ENCODE peak calls at places on chromosomes 6 and 20, in ten cellular contexts. K, S, G, N, F, L, B, Y, Z and U are unnamed samples. For H3K27me3, the result is how much of the 10 kb centered on the place peaks cover.

GRCh38 chr20:62060631-62061541 is 4.8 kb downstream of the TAF4 start:
- DNase-seq in K (no peak), S (no peak), G (no peak), N (no peak), F (no peak), L (no peak), B (no peak), Y (no peak), Z (no peak), U (no peak)

GRCh38 chr6:125826695-125827463 is 36.1 kb downstream of the NCOA7 start:
- DNase-seq in K (no peak), S (no peak), G (no peak), N (no peak), F (no peak), L (no peak), B (no peak), Y (no peak), Z (no peak), U (no peak)

GRCh38 chr6:148440877-148441453 is 98.3 kb downstream of the SASH1 start:
- DNase-seq in K (peak), S (peak), G (peak), N (peak), F (peak), L (peak), B (peak), Y (peak), Z (no peak), U (peak)

GRCh38 chr6:63571382-63571882 is 848 bp upstream of the LOC128125822 start:
- DNase-seq in K (no peak), S (no peak), G (no peak), N (no peak), F (peak), L (no peak), B (no peak), Y (no peak), Z (peak), U (peak)

GRCh38 chr6:108492131-108492766 is 68.5 kb upstream of the FOXO3 start:
- DNase-seq in K (no peak), S (peak), G (no peak), N (peak), F (peak), L (no peak), B (no peak), Y (peak), Z (peak), U (no peak)

GRCh38 chr6:72561629-72562028 is 60.2 kb upstream of the KCNQ5 start:
- DNase-seq in K (no peak), S (no peak), G (no peak), N (no peak), F (peak), L (no peak), B (no peak), Y (no peak), Z (no peak), U (no peak)

GRCh38 chr20:48463916-48464315 is 363.9 kb downstream of the PREX1 start:
- DNase-seq in K (peak), S (peak), G (no peak), N (peak), F (no peak), L (no peak), B (no peak), Y (no peak), Z (no peak), U (no peak)

GRCh38 chr20:40632346-40632976 is 56.6 kb downstream of the MAFB start:
- DNase-seq in K (no peak), S (no peak), G (no peak), N (no peak), F (no peak), L (no peak), B (no peak), Y (no peak), Z (peak), U (peak)

GRCh38 chr6:36735110-36735971 is 37.7 kb downstream of the RAB44 start:
- DNase-seq in K (peak), S (peak), G (peak), N (peak), F (peak), L (peak), B (peak), Y (no peak), Z (peak), U (no peak)

GRCh38 chr6:116941727-116942126 is 64.7 kb downstream of the RFX6 start:
- DNase-seq in K (no peak), S (no peak), G (no peak), N (no peak), F (peak), L (no peak), B (no peak), Y (no peak), Z (no peak), U (no peak)

GRCh38 chr6:116948535-116949304 is 71.7 kb downstream of the RFX6 start:
- DNase-seq in K (no peak), S (no peak), G (no peak), N (no peak), F (no peak), L (no peak), B (no peak), Y (no peak), Z (peak), U (no peak)

GRCh38 chr6:116949964-116950363 is 72.9 kb downstream of the RFX6 start:
- DNase-seq in K (no peak), S (no peak), G (no peak), N (no peak), F (peak), L (no peak), B (no peak), Y (no peak), Z (no peak), U (no peak)

GRCh38 chr6:116945809-116946208 is 68.8 kb downstream of the RFX6 start:
- DNase-seq in K (no peak), S (no peak), G (no peak), N (no peak), F (no peak), L (no peak), B (no peak), Y (no peak), Z (no peak), U (no peak)
- H3K27me3 ChIP-seq in K (under half), S (under half), G (under half), N (under half), F (under half), L (under half), B (under half), Y (under half), Z (under half), U (under half)

GRCh38 chr6:116472710-116473109 is 11.5 kb downstream of the CALHM6 start:
- DNase-seq in K (no peak), S (no peak), G (no peak), N (no peak), F (no peak), L (no peak), B (no peak), Y (no peak), Z (no peak), U (no peak)

GRCh38 chr6:116475151-116475550 is 14.0 kb downstream of the CALHM6 start:
- DNase-seq in K (no peak), S (no peak), G (no peak), N (no peak), F (no peak), L (no peak), B (no peak), Y (no peak), Z (no peak), U (no peak)

GRCh38 chr6:116476021-116476678 is 15.0 kb downstream of the CALHM6 start:
- DNase-seq in K (no peak), S (no peak), G (no peak), N (no peak), F (no peak), L (no peak), B (no peak), Y (no peak), Z (peak), U (no peak)
- H3K27me3 ChIP-seq in K (under half), S (under half), G (under half), N (under half), F (under half), L (under half), B (under half), Y (under half), Z (under half), U (under half)

GRCh38 chr6:159819932-159820640 is 20.0 kb downstream of the PNLDC1 start:
- DNase-seq in K (no peak), S (no peak), G (no peak), N (no peak), F (no peak), L (no peak), B (no peak), Y (no peak), Z (no peak), U (no peak)

GRCh38 chr6:159819098-159819497 is 19.0 kb downstream of the PNLDC1 start:
- DNase-seq in K (no peak), S (no peak), G (no peak), N (no peak), F (no peak), L (no peak), B (no peak), Y (no peak), Z (no peak), U (no peak)

GRCh38 chr6:159821111-159821510 is 21.0 kb downstream of the PNLDC1 start:
- DNase-seq in K (no peak), S (no peak), G (no peak), N (no peak), F (no peak), L (no peak), B (no peak), Y (no peak), Z (no peak), U (no peak)

GRCh38 chr6:159815410-159815809 is 15.3 kb downstream of the PNLDC1 start:
- DNase-seq in K (no peak), S (no peak), G (no peak), N (no peak), F (no peak), L (no peak), B (no peak), Y (no peak), Z (no peak), U (no peak)

GRCh38 chr6:159817951-159818739 is 18.1 kb downstream of the PNLDC1 start:
- DNase-seq in K (no peak), S (no peak), G (no peak), N (no peak), F (no peak), L (no peak), B (no peak), Y (no peak), Z (no peak), U (no peak)
- H3K27me3 ChIP-seq in K (under half), S (under half), G (under half), N (under half), F (under half), L (under half), B (under half), Y (under half), Z (under half), U (under half)

GRCh38 chr6:119133400-119133799 is 54.9 kb upstream of the FAM184A start:
- DNase-seq in K (no peak), S (no peak), G (no peak), N (no peak), F (no peak), L (no peak), B (no peak), Y (no peak), Z (no peak), U (no peak)
- H3K27me3 ChIP-seq in K (under half), S (under half), G (under half), N (under half), F (under half), L (under half), B (under half), Y (under half), Z (under half), U (under half)

GRCh38 chr6:76886900-76887299 is 576.4 kb downstream of the HTR1B start:
- DNase-seq in K (no peak), S (no peak), G (no peak), N (no peak), F (no peak), L (no peak), B (no peak), Y (no peak), Z (no peak), U (no peak)
- H3K27me3 ChIP-seq in K (under half), S (under half), G (under half), N (under half), F (under half), L (under half), B (under half), Y (under half), Z (under half), U (under half)

GRCh38 chr6:30102701-30103629 is 9.9 kb downstream of the TRIM31 start:
- DNase-seq in K (peak), S (peak), G (peak), N (peak), F (peak), L (peak), B (peak), Y (peak), Z (peak), U (peak)
- H3K27me3 ChIP-seq in K (half or more), S (under half), G (under half), N (half or more), F (half or more), L (under half), B (half or more), Y (under half), Z (under half), U (under half)

GRCh38 chr20:37905969-37906613 is 3.2 kb downstream of the VSTM2L start:
- DNase-seq in K (no peak), S (no peak), G (no peak), N (no peak), F (no peak), L (no peak), B (no peak), Y (no peak), Z (no peak), U (no peak)

GRCh38 chr20:37904008-37904675 is 1.2 kb downstream of the VSTM2L start:
- DNase-seq in K (no peak), S (no peak), G (no peak), N (no peak), F (no peak), L (no peak), B (no peak), Y (no peak), Z (no peak), U (no peak)

GRCh38 chr20:37903317-37904007 is 535 bp downstream of the VSTM2L start:
- DNase-seq in K (no peak), S (no peak), G (no peak), N (no peak), F (peak), L (no peak), B (no peak), Y (no peak), Z (no peak), U (no peak)

GRCh38 chr20:37902504-37903313 is at the start of gene VSTM2L:
- DNase-seq in K (no peak), S (no peak), G (no peak), N (peak), F (peak), L (peak), B (no peak), Y (no peak), Z (no peak), U (peak)

DNA sequence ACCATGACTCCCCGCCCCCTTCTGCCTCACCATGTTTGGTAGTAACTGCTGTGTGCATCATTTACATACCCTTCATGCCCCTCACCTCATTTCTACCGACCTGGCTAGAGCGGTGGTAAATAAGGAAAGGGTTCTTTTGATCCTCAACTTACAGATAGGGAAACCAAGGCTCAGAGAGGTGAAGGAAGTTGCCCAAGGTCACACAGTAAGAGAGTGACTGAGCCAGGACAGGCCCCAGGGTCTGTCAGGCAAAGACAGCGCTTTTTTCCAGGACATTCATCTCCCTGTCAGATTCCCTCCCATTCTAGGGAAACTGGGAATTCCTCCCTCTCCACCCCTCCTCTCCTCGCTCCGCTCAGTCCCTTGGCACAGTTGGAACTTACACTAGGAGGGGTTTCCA is 1.9 kb downstream of the VSTM2L start:
- DNase-seq in K (no peak), S (no peak), G (no peak), N (no peak), F (no peak), L (no peak), B (no peak), Y (no peak), Z (no peak), U (no peak)
- H3K27me3 ChIP-seq in K (half or more), S (under half), G (half or more), N (under half), F (under half), L (under half), B (half or more), Y (under half), Z (under half), U (under half)

DNA sequence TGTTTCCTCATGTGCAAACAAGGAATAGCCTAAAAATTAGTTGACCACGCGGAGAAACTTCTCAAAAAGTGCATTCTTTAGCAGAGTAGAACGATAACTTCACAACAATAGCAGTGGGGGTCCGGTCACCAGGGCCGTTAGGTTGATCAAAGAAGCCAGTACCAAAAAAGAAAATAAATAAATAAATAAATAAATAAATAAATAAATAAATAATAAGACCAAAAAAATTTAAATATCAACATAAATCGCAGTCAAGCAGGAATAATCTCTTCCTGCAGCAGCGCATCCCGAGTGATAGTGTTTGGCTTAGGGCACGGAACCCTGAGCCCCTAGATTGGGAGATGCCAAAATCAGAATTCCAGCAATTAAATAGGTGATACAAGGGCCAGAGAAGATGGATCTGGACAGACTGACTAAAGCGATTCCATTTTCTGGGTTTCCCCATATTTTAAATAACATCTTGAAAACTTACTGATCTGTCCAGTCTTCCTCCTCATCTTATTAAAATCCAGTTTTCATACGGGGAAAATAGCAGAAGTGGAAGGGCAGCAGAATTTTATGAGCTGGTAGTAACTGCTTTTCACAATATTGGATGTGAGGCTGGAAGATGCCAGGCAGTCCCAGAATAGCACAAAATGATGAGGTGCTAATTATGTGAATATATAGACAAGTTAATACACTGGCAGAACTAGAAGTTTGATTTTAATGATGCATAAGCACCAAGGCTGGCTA is 4.5 kb upstream of the OLIG3 start:
- DNase-seq in K (no peak), S (no peak), G (no peak), N (no peak), F (no peak), L (no peak), B (no peak), Y (no peak), Z (no peak), U (no peak)
- H3K27me3 ChIP-seq in K (half or more), S (under half), G (half or more), N (half or more), F (half or more), L (half or more), B (half or more), Y (under half), Z (under half), U (under half)